ENCODE peak calls at places on chromosomes 13 and 19, in nine cellular contexts. One of them, this sample, is unnamed.
A peak's percentile ranks its signal among the peaks of the same experiment; 100 is the strongest.

GRCh38 chr13:78193853-78194252 is 275.2 kb upstream of the EDNRB start:
- DNase-seq in neural progenitor cell: no peak
- DNase-seq in transverse colon: no peak
- DNase-seq in heart left ventricle: no peak
- DNase-seq in AG04449: no peak
- DNase-seq in choroid plexus epithelial cell: no peak
- DNase-seq in AG09309: no peak
- DNase-seq in body of pancreas: no peak
- DNase-seq in colonic mucosa: no peak
- DNase-seq in this sample: no peak

GRCh38 chr19:3389446-3389778 is 23.0 kb downstream of the NFIC start:
- DNase-seq in AG04449: no peak
- DNase-seq in body of pancreas: no peak
- DNase-seq in AG09309: no peak
- DNase-seq in choroid plexus epithelial cell: no peak
- DNase-seq in transverse colon: no peak
- DNase-seq in heart left ventricle: no peak
- DNase-seq in colonic mucosa: no peak
- DNase-seq in neural progenitor cell: no peak
- DNase-seq in this sample: no peak

GRCh38 chr19:30373593-30373992 is 1.4 kb downstream of the ZNF536 start:
- DNase-seq in AG04449: no peak
- DNase-seq in colonic mucosa: no peak
- DNase-seq in AG09309: no peak
- DNase-seq in heart left ventricle: no peak
- DNase-seq in choroid plexus epithelial cell: no peak
- DNase-seq in transverse colon: no peak
- DNase-seq in neural progenitor cell: peak; percentile 74
- DNase-seq in body of pancreas: no peak
- DNase-seq in this sample: no peak

GRCh38 chr19:18500820-18501219 is 21.1 kb downstream of the ELL start:
- DNase-seq in colonic mucosa: no peak
- DNase-seq in neural progenitor cell: no peak
- DNase-seq in choroid plexus epithelial cell: no peak
- DNase-seq in transverse colon: no peak
- DNase-seq in AG04449: no peak
- DNase-seq in heart left ventricle: no peak
- DNase-seq in AG09309: no peak
- DNase-seq in body of pancreas: peak; percentile 86
- DNase-seq in this sample: no peak

GRCh38 chr19:29714953-29715694 is at the start of gene C19orf12:
- DNase-seq in heart left ventricle: peak; percentile 82
- DNase-seq in colonic mucosa: peak; percentile 49
- DNase-seq in AG09309: no peak
- DNase-seq in neural progenitor cell: peak; percentile 85
- DNase-seq in AG04449: no peak
- DNase-seq in transverse colon: peak; percentile 64
- DNase-seq in choroid plexus epithelial cell: peak; percentile 30
- DNase-seq in body of pancreas: peak; percentile 70
- DNase-seq in this sample: peak; percentile 14

GRCh38 chr13:28761586-28761985 is 42.8 kb upstream of the SLC46A3 start:
- DNase-seq in transverse colon: no peak
- DNase-seq in body of pancreas: no peak
- DNase-seq in AG04449: no peak
- DNase-seq in colonic mucosa: no peak
- DNase-seq in choroid plexus epithelial cell: peak; percentile 47
- DNase-seq in AG09309: no peak
- DNase-seq in heart left ventricle: no peak
- DNase-seq in neural progenitor cell: no peak
- DNase-seq in this sample: peak; percentile 26

GRCh38 chr19:33946535-33947323 is 150.1 kb downstream of the KCTD15 start:
- DNase-seq in transverse colon: no peak
- DNase-seq in choroid plexus epithelial cell: no peak
- DNase-seq in heart left ventricle: no peak
- DNase-seq in AG04449: no peak
- DNase-seq in colonic mucosa: no peak
- DNase-seq in AG09309: no peak
- DNase-seq in neural progenitor cell: peak; percentile 24
- DNase-seq in body of pancreas: no peak
- DNase-seq in this sample: no peak

GRCh38 chr19:23718802-23719201 is 31.8 kb upstream of the ZNF675 start:
- DNase-seq in colonic mucosa: no peak
- DNase-seq in transverse colon: no peak
- DNase-seq in neural progenitor cell: peak; percentile 2
- DNase-seq in AG09309: no peak
- DNase-seq in heart left ventricle: no peak
- DNase-seq in body of pancreas: no peak
- DNase-seq in choroid plexus epithelial cell: no peak
- DNase-seq in AG04449: no peak
- DNase-seq in this sample: no peak

GRCh38 chr13:94412870-94413269 is 66.6 kb downstream of the DCT start:
- DNase-seq in transverse colon: no peak
- DNase-seq in AG04449: no peak
- DNase-seq in colonic mucosa: no peak
- DNase-seq in AG09309: no peak
- DNase-seq in heart left ventricle: no peak
- DNase-seq in choroid plexus epithelial cell: no peak
- DNase-seq in neural progenitor cell: no peak
- DNase-seq in body of pancreas: no peak
- DNase-seq in this sample: no peak

GRCh38 chr13:114004416-114005205 is 30.7 kb upstream of the C13orf46 start:
- DNase-seq in transverse colon: no peak
- DNase-seq in body of pancreas: peak; percentile 11
- DNase-seq in AG09309: no peak
- DNase-seq in colonic mucosa: no peak
- DNase-seq in heart left ventricle: peak; percentile 32
- DNase-seq in choroid plexus epithelial cell: peak; percentile 92
- DNase-seq in AG04449: no peak
- DNase-seq in neural progenitor cell: no peak
- DNase-seq in this sample: peak; percentile 38

GRCh38 chr19:41144403-41144802 is 30.2 kb downstream of the CYP2F1 start:
- DNase-seq in transverse colon: peak; percentile 92
- DNase-seq in AG09309: peak; percentile 45
- DNase-seq in choroid plexus epithelial cell: peak; percentile 91
- DNase-seq in colonic mucosa: peak; percentile 94
- DNase-seq in neural progenitor cell: peak; percentile 83
- DNase-seq in body of pancreas: peak; percentile 83
- DNase-seq in heart left ventricle: peak; percentile 80
- DNase-seq in AG04449: peak; percentile 19
- DNase-seq in this sample: peak; percentile 82

GRCh38 chr13:71316964-71317363 is 550.0 kb downstream of the DACH1 start:
- DNase-seq in AG09309: no peak
- DNase-seq in body of pancreas: no peak
- DNase-seq in heart left ventricle: no peak
- DNase-seq in choroid plexus epithelial cell: no peak
- DNase-seq in AG04449: no peak
- DNase-seq in colonic mucosa: no peak
- DNase-seq in transverse colon: no peak
- DNase-seq in neural progenitor cell: no peak
- DNase-seq in this sample: no peak

GRCh38 chr19:7698583-7698982 is 3.3 kb downstream of the FCER2 start:
- DNase-seq in heart left ventricle: no peak
- DNase-seq in AG04449: no peak
- DNase-seq in body of pancreas: no peak
- DNase-seq in colonic mucosa: no peak
- DNase-seq in neural progenitor cell: no peak
- DNase-seq in AG09309: no peak
- DNase-seq in transverse colon: no peak
- DNase-seq in choroid plexus epithelial cell: no peak
- DNase-seq in this sample: no peak

GRCh38 chr19:31037311-31037710 is 311.9 kb downstream of the TSHZ3 start:
- DNase-seq in AG09309: no peak
- DNase-seq in neural progenitor cell: no peak
- DNase-seq in choroid plexus epithelial cell: no peak
- DNase-seq in AG04449: no peak
- DNase-seq in colonic mucosa: no peak
- DNase-seq in transverse colon: no peak
- DNase-seq in heart left ventricle: no peak
- DNase-seq in body of pancreas: no peak
- DNase-seq in this sample: no peak

GRCh38 chr19:10412257-10412977 is 7.9 kb upstream of the PDE4A start:
- DNase-seq in choroid plexus epithelial cell: no peak
- DNase-seq in AG09309: no peak
- DNase-seq in neural progenitor cell: no peak
- DNase-seq in heart left ventricle: no peak
- DNase-seq in body of pancreas: no peak
- DNase-seq in transverse colon: no peak
- DNase-seq in colonic mucosa: no peak
- DNase-seq in AG04449: no peak
- DNase-seq in this sample: no peak

GRCh38 chr19:19406878-19407639 is 1.6 kb downstream of the GATAD2A start:
- DNase-seq in heart left ventricle: no peak
- DNase-seq in transverse colon: peak; percentile 74
- DNase-seq in body of pancreas: peak; percentile 49
- DNase-seq in AG09309: no peak
- DNase-seq in colonic mucosa: peak; percentile 72
- DNase-seq in AG04449: no peak
- DNase-seq in neural progenitor cell: peak; percentile 28
- DNase-seq in choroid plexus epithelial cell: peak; percentile 52
- DNase-seq in this sample: peak; percentile 57

GRCh38 chr13:98180092-98180491 is 3.0 kb upstream of the RNF113B start:
- DNase-seq in neural progenitor cell: no peak
- DNase-seq in AG09309: no peak
- DNase-seq in heart left ventricle: no peak
- DNase-seq in transverse colon: no peak
- DNase-seq in colonic mucosa: no peak
- DNase-seq in choroid plexus epithelial cell: peak; percentile 45
- DNase-seq in body of pancreas: no peak
- DNase-seq in AG04449: no peak
- DNase-seq in this sample: peak; percentile 28

GRCh38 chr19:45860359-45861259 is 2.3 kb downstream of the SYMPK start:
- DNase-seq in heart left ventricle: no peak
- DNase-seq in choroid plexus epithelial cell: no peak
- DNase-seq in colonic mucosa: no peak
- DNase-seq in AG04449: no peak
- DNase-seq in neural progenitor cell: no peak
- DNase-seq in transverse colon: no peak
- DNase-seq in AG09309: no peak
- DNase-seq in body of pancreas: no peak
- DNase-seq in this sample: no peak
- H3K4me3 ChIP-seq in heart left ventricle: no peak overlapping the region
- H3K4me3 ChIP-seq in choroid plexus epithelial cell: no peak overlapping the region
- H3K4me3 ChIP-seq in colonic mucosa: no peak overlapping the region
- H3K4me3 ChIP-seq in AG04449: no peak overlapping the region
- H3K4me3 ChIP-seq in neural progenitor cell: no peak overlapping the region
- H3K4me3 ChIP-seq in transverse colon: no peak overlapping the region
- H3K4me3 ChIP-seq in AG09309: no peak overlapping the region
- H3K4me3 ChIP-seq in body of pancreas: no peak overlapping the region
- H3K4me3 ChIP-seq in this sample: no peak overlapping the region

DNA sequence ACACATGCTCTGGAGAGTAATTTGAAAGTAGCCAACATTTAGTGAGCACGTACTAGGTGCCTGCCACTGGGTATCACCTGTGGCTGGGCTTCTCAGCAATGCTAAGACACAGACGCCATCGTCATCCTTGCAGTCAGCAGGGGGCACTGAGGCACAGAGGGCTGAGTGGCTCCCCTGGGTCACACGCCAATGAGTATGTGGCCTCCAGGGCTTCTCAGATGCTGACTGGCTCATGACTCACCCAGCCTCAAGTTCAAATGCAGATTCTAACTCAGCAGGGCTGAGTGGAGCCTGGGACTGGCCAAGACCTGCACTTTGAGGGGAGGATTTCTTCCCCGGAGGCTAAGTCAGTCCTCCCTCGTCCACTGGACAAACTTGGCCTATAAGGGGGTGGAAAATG is 115.1 kb upstream of the CACNA1A start:
- DNase-seq in AG09309: peak; percentile 80
- DNase-seq in AG04449: peak; percentile 67
- DNase-seq in neural progenitor cell: no peak
- DNase-seq in colonic mucosa: no peak
- DNase-seq in transverse colon: no peak
- DNase-seq in choroid plexus epithelial cell: peak; percentile 86
- DNase-seq in heart left ventricle: no peak
- DNase-seq in body of pancreas: no peak
- DNase-seq in this sample: peak; percentile 97
- TF ChIP-seq CTCF in AG09309: peak; percentile 47
- TF ChIP-seq CTCF in AG04449: peak; percentile 41
- TF ChIP-seq CTCF in neural progenitor cell: no peak
- TF ChIP-seq CTCF in colonic mucosa: no peak
- TF ChIP-seq CTCF in transverse colon: no peak
- TF ChIP-seq CTCF in choroid plexus epithelial cell: peak; percentile 22
- TF ChIP-seq CTCF in heart left ventricle: no peak
- TF ChIP-seq CTCF in body of pancreas: no peak
- TF ChIP-seq CTCF in this sample: peak; percentile 43

DNA sequence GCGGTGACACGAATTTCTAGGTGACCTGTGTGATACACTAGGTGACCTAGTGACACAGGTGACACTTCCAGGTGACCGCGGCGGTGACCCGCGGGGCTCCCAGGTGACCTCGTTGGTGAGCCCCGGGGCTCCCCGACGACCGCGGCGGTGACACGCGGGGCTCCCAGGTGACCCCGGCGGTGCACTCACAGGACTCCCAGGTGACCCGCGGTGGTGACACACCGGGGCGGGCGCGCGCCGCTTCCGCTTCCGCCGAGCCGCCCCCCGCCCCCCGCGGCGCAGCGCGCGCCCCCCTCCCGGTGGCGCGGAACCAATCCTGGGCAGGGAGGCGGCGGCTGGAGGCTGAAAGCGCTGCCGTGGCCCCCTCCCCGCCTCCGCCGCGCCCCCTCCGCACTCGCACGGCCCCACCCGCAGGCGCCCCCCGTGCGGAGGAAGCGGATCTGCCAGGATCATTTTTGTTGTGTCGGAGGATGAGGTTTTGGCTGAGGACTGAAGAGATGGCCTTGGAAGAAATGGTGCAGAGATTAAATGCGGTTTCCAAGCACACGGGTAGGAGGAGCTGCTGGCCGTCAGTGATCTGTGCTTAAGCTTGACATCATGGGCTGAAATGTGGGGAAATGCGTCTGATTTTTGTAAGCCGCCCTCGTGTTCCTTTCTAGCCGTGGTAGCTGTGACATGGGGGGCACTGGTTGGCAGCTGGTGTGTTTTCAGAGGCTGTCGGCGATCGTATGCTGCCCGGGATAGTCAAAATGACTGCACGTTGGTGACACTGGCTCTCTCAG is at the start of gene MCF2L:
- DNase-seq in body of pancreas: peak; percentile 66
- DNase-seq in neural progenitor cell: peak; percentile 68
- DNase-seq in heart left ventricle: peak; percentile 63
- DNase-seq in AG04449: no peak
- DNase-seq in choroid plexus epithelial cell: peak; percentile 60
- DNase-seq in colonic mucosa: peak; percentile 63
- DNase-seq in AG09309: no peak
- DNase-seq in transverse colon: peak; percentile 55
- DNase-seq in this sample: peak; percentile 37
- H3K4me3 ChIP-seq in body of pancreas: peak within 1 kb of the TSS; percentile 54
- H3K4me3 ChIP-seq in neural progenitor cell: peak within 1 kb of the TSS; percentile 72
- H3K4me3 ChIP-seq in heart left ventricle: peak within 1 kb of the TSS; percentile 56
- H3K4me3 ChIP-seq in AG04449: no peak within 1 kb of the TSS
- H3K4me3 ChIP-seq in choroid plexus epithelial cell: peak within 1 kb of the TSS; percentile 26
- H3K4me3 ChIP-seq in colonic mucosa: peak within 1 kb of the TSS; percentile 42
- H3K4me3 ChIP-seq in AG09309: no peak within 1 kb of the TSS
- H3K4me3 ChIP-seq in transverse colon: peak within 1 kb of the TSS; percentile 54
- H3K4me3 ChIP-seq in this sample: no peak within 1 kb of the TSS

GRCh38 chr13:76473552-76474134 is 412.6 kb downstream of the KCTD12 start:
- DNase-seq in body of pancreas: peak; percentile 76
- DNase-seq in heart left ventricle: peak; percentile 61
- DNase-seq in AG09309: peak; percentile 40
- DNase-seq in transverse colon: peak; percentile 73
- DNase-seq in choroid plexus epithelial cell: peak; percentile 92
- DNase-seq in neural progenitor cell: peak; percentile 86
- DNase-seq in colonic mucosa: peak; percentile 75
- DNase-seq in AG04449: peak; percentile 12
- DNase-seq in this sample: peak; percentile 84
- TF ChIP-seq CTCF in body of pancreas: peak; percentile 87
- TF ChIP-seq CTCF in heart left ventricle: peak; percentile 92
- TF ChIP-seq CTCF in AG09309: peak; percentile 70
- TF ChIP-seq CTCF in transverse colon: peak; percentile 89
- TF ChIP-seq CTCF in choroid plexus epithelial cell: peak; percentile 83
- TF ChIP-seq CTCF in neural progenitor cell: peak; percentile 91
- TF ChIP-seq CTCF in colonic mucosa: peak; percentile 87
- TF ChIP-seq CTCF in AG04449: peak; percentile 79
- TF ChIP-seq CTCF in this sample: peak; percentile 86

This sample was measured in fibroblast of mammary gland.